ENCODE peak calls at places on chromosomes 1 and 21, in six cellular contexts. One of them, this sample, is unnamed.

GRCh38 chr1:39576016-39576657 is 453 bp downstream of the PABPC4 start:
- DNase-seq in A549: no peak
- DNase-seq in PC-9: no peak
- DNase-seq in cardiac muscle cell: peak
- DNase-seq in ecto neural progenitor cell: peak
- DNase-seq in stimulated activated CD8-positive, alpha-beta memory T cell treated with anti-CD3 and anti-CD28 coated beads, Interleukin-7, amount 100 ng/mL, for 1 hour: no peak
- DNase-seq in this sample: peak

GRCh38 chr1:39310015-39310414 is 105.5 kb downstream of the MACF1 start:
- DNase-seq in A549: no peak
- DNase-seq in PC-9: no peak
- DNase-seq in cardiac muscle cell: no peak
- DNase-seq in ecto neural progenitor cell: no peak
- DNase-seq in stimulated activated CD8-positive, alpha-beta memory T cell treated with anti-CD3 and anti-CD28 coated beads, Interleukin-7, amount 100 ng/mL, for 1 hour: no peak
- DNase-seq in this sample: no peak

GRCh38 chr21:28675265-28676041 is 317.2 kb downstream of the LTN1 start:
- DNase-seq in A549: no peak
- DNase-seq in PC-9: no peak
- DNase-seq in cardiac muscle cell: no peak
- DNase-seq in ecto neural progenitor cell: no peak
- DNase-seq in stimulated activated CD8-positive, alpha-beta memory T cell treated with anti-CD3 and anti-CD28 coated beads, Interleukin-7, amount 100 ng/mL, for 1 hour: no peak
- DNase-seq in this sample: no peak

GRCh38 chr1:239387304-239388231 is 1.2 kb downstream of the CHRM3 start:
- DNase-seq in A549: peak
- DNase-seq in PC-9: no peak
- DNase-seq in cardiac muscle cell: peak
- DNase-seq in ecto neural progenitor cell: peak
- DNase-seq in stimulated activated CD8-positive, alpha-beta memory T cell treated with anti-CD3 and anti-CD28 coated beads, Interleukin-7, amount 100 ng/mL, for 1 hour: no peak
- DNase-seq in this sample: no peak

GRCh38 chr1:206672011-206672688 is 12.6 kb upstream of the MAPKAPK2 start:
- DNase-seq in A549: no peak
- DNase-seq in PC-9: no peak
- DNase-seq in cardiac muscle cell: no peak
- DNase-seq in ecto neural progenitor cell: peak
- DNase-seq in stimulated activated CD8-positive, alpha-beta memory T cell treated with anti-CD3 and anti-CD28 coated beads, Interleukin-7, amount 100 ng/mL, for 1 hour: no peak
- DNase-seq in this sample: no peak

GRCh38 chr21:36551731-36552457 is 72.0 kb upstream of the CLDN14 start:
- DNase-seq in A549: no peak
- DNase-seq in PC-9: no peak
- DNase-seq in cardiac muscle cell: no peak
- DNase-seq in ecto neural progenitor cell: peak
- DNase-seq in stimulated activated CD8-positive, alpha-beta memory T cell treated with anti-CD3 and anti-CD28 coated beads, Interleukin-7, amount 100 ng/mL, for 1 hour: no peak
- DNase-seq in this sample: no peak

GRCh38 chr21:33734326-33734725 is 92.0 kb downstream of the ITSN1 start:
- DNase-seq in A549: no peak
- DNase-seq in PC-9: no peak
- DNase-seq in cardiac muscle cell: no peak
- DNase-seq in ecto neural progenitor cell: no peak
- DNase-seq in stimulated activated CD8-positive, alpha-beta memory T cell treated with anti-CD3 and anti-CD28 coated beads, Interleukin-7, amount 100 ng/mL, for 1 hour: no peak
- DNase-seq in this sample: no peak

GRCh38 chr21:26445440-26445839 is 127.6 kb downstream of the CYYR1 start:
- DNase-seq in A549: no peak
- DNase-seq in PC-9: no peak
- DNase-seq in cardiac muscle cell: no peak
- DNase-seq in ecto neural progenitor cell: no peak
- DNase-seq in stimulated activated CD8-positive, alpha-beta memory T cell treated with anti-CD3 and anti-CD28 coated beads, Interleukin-7, amount 100 ng/mL, for 1 hour: no peak
- DNase-seq in this sample: no peak

GRCh38 chr21:38817371-38818335 is 11.9 kb downstream of the ETS2 start:
- DNase-seq in A549: no peak
- DNase-seq in PC-9: no peak
- DNase-seq in cardiac muscle cell: no peak
- DNase-seq in ecto neural progenitor cell: no peak
- DNase-seq in stimulated activated CD8-positive, alpha-beta memory T cell treated with anti-CD3 and anti-CD28 coated beads, Interleukin-7, amount 100 ng/mL, for 1 hour: no peak
- DNase-seq in this sample: no peak

GRCh38 chr1:109901508-109902145 is 9.0 kb upstream of the CSF1 start:
- DNase-seq in A549: no peak
- DNase-seq in PC-9: no peak
- DNase-seq in cardiac muscle cell: peak
- DNase-seq in ecto neural progenitor cell: no peak
- DNase-seq in stimulated activated CD8-positive, alpha-beta memory T cell treated with anti-CD3 and anti-CD28 coated beads, Interleukin-7, amount 100 ng/mL, for 1 hour: no peak
- DNase-seq in this sample: peak

GRCh38 chr1:204359474-204360255 is at the start of gene PLEKHA6:
- DNase-seq in A549: no peak
- DNase-seq in PC-9: peak
- DNase-seq in cardiac muscle cell: peak
- DNase-seq in ecto neural progenitor cell: peak
- DNase-seq in stimulated activated CD8-positive, alpha-beta memory T cell treated with anti-CD3 and anti-CD28 coated beads, Interleukin-7, amount 100 ng/mL, for 1 hour: no peak
- DNase-seq in this sample: peak

GRCh38 chr1:171852273-171852672 is 11.0 kb downstream of the DNM3 start:
- DNase-seq in A549: no peak
- DNase-seq in PC-9: no peak
- DNase-seq in cardiac muscle cell: no peak
- DNase-seq in ecto neural progenitor cell: no peak
- DNase-seq in stimulated activated CD8-positive, alpha-beta memory T cell treated with anti-CD3 and anti-CD28 coated beads, Interleukin-7, amount 100 ng/mL, for 1 hour: no peak
- DNase-seq in this sample: no peak

GRCh38 chr1:108606478-108606877 is 46.6 kb downstream of the EEIG2 start:
- DNase-seq in A549: no peak
- DNase-seq in PC-9: no peak
- DNase-seq in cardiac muscle cell: no peak
- DNase-seq in ecto neural progenitor cell: no peak
- DNase-seq in stimulated activated CD8-positive, alpha-beta memory T cell treated with anti-CD3 and anti-CD28 coated beads, Interleukin-7, amount 100 ng/mL, for 1 hour: no peak
- DNase-seq in this sample: no peak

GRCh38 chr1:52657702-52658101 is 24.7 kb downstream of the SHISAL2A start:
- DNase-seq in A549: no peak
- DNase-seq in PC-9: no peak
- DNase-seq in cardiac muscle cell: no peak
- DNase-seq in ecto neural progenitor cell: no peak
- DNase-seq in stimulated activated CD8-positive, alpha-beta memory T cell treated with anti-CD3 and anti-CD28 coated beads, Interleukin-7, amount 100 ng/mL, for 1 hour: no peak
- DNase-seq in this sample: no peak

GRCh38 chr1:222202831-222203230 is 345.1 kb downstream of the HHIPL2 start:
- DNase-seq in A549: no peak
- DNase-seq in PC-9: no peak
- DNase-seq in cardiac muscle cell: no peak
- DNase-seq in ecto neural progenitor cell: no peak
- DNase-seq in stimulated activated CD8-positive, alpha-beta memory T cell treated with anti-CD3 and anti-CD28 coated beads, Interleukin-7, amount 100 ng/mL, for 1 hour: no peak
- DNase-seq in this sample: no peak

GRCh38 chr1:165143437-165144065 is 213.0 kb downstream of the LMX1A start:
- DNase-seq in A549: no peak
- DNase-seq in PC-9: no peak
- DNase-seq in cardiac muscle cell: peak
- DNase-seq in ecto neural progenitor cell: no peak
- DNase-seq in stimulated activated CD8-positive, alpha-beta memory T cell treated with anti-CD3 and anti-CD28 coated beads, Interleukin-7, amount 100 ng/mL, for 1 hour: no peak
- DNase-seq in this sample: no peak

GRCh38 chr1:230858918-230859819 is 9.2 kb downstream of the C1orf198 start:
- DNase-seq in A549: no peak
- DNase-seq in PC-9: no peak
- DNase-seq in cardiac muscle cell: no peak
- DNase-seq in ecto neural progenitor cell: no peak
- DNase-seq in stimulated activated CD8-positive, alpha-beta memory T cell treated with anti-CD3 and anti-CD28 coated beads, Interleukin-7, amount 100 ng/mL, for 1 hour: no peak
- DNase-seq in this sample: no peak

GRCh38 chr1:37323486-37324377 is 150.6 kb upstream of the ZC3H12A start:
- DNase-seq in A549: peak
- DNase-seq in PC-9: no peak
- DNase-seq in cardiac muscle cell: no peak
- DNase-seq in ecto neural progenitor cell: peak
- DNase-seq in stimulated activated CD8-positive, alpha-beta memory T cell treated with anti-CD3 and anti-CD28 coated beads, Interleukin-7, amount 100 ng/mL, for 1 hour: no peak
- DNase-seq in this sample: no peak

GRCh38 chr21:38848187-38848609 is 42.5 kb downstream of the ETS2 start:
- DNase-seq in A549: no peak
- DNase-seq in PC-9: no peak
- DNase-seq in cardiac muscle cell: peak
- DNase-seq in ecto neural progenitor cell: no peak
- DNase-seq in stimulated activated CD8-positive, alpha-beta memory T cell treated with anti-CD3 and anti-CD28 coated beads, Interleukin-7, amount 100 ng/mL, for 1 hour: no peak
- DNase-seq in this sample: peak

GRCh38 chr1:64669098-64669675 is 75.7 kb upstream of the RAVER2 start:
- DNase-seq in A549: no peak
- DNase-seq in PC-9: peak
- DNase-seq in cardiac muscle cell: peak
- DNase-seq in ecto neural progenitor cell: no peak
- DNase-seq in stimulated activated CD8-positive, alpha-beta memory T cell treated with anti-CD3 and anti-CD28 coated beads, Interleukin-7, amount 100 ng/mL, for 1 hour: no peak
- DNase-seq in this sample: no peak